ENCODE peak calls at places on chromosomes 4 and X, in four cellular contexts. One of them, this sample, is unnamed.

GRCh38 chr4:95465010-95465409 is 83.8 kb downstream of the UNC5C start:
- DNase-seq in AG10803: no peak
- DNase-seq in AG04450: no peak
- DNase-seq in neuronal stem cell: no peak
- DNase-seq in this sample: peak; percentile 54

GRCh38 chr4:105952596-105952995 is 57.3 kb downstream of the NPNT start:
- DNase-seq in neuronal stem cell: no peak
- DNase-seq in AG10803: no peak
- DNase-seq in AG04450: no peak
- DNase-seq in this sample: no peak

GRCh38 chr4:1466034-1466960 is 60.1 kb upstream of the NKX1-1 start:
- DNase-seq in neuronal stem cell: no peak
- DNase-seq in AG10803: no peak
- DNase-seq in AG04450: no peak
- DNase-seq in this sample: no peak

GRCh38 chrX:12894074-12894691 is 12.2 kb upstream of the TLR8 start:
- DNase-seq in AG10803: peak; percentile 4
- DNase-seq in neuronal stem cell: no peak
- DNase-seq in AG04450: peak; percentile 1
- DNase-seq in this sample: peak; percentile 29

GRCh38 chrX:112841114-112841819 is 636 bp upstream of the AMOT start:
- DNase-seq in AG10803: peak; percentile 81
- DNase-seq in neuronal stem cell: peak; percentile 73
- DNase-seq in AG04450: peak; percentile 62
- DNase-seq in this sample: peak; percentile 88

GRCh38 chr4:144423930-144424329 is 222.0 kb upstream of the HHIP start:
- DNase-seq in neuronal stem cell: no peak
- DNase-seq in AG04450: no peak
- DNase-seq in AG10803: no peak
- DNase-seq in this sample: no peak

GRCh38 chr4:22458112-22458511 is 57.8 kb downstream of the ADGRA3 start:
- DNase-seq in neuronal stem cell: no peak
- DNase-seq in AG10803: no peak
- DNase-seq in AG04450: no peak
- DNase-seq in this sample: no peak

GRCh38 chr4:16029329-16029728 is 54.5 kb downstream of the PROM1 start:
- DNase-seq in AG04450: peak; percentile 63
- DNase-seq in neuronal stem cell: no peak
- DNase-seq in AG10803: peak; percentile 75
- DNase-seq in this sample: peak; percentile 70

GRCh38 chrX:56994375-56995270 is 718 bp downstream of the SPIN3 start:
- DNase-seq in AG04450: no peak
- DNase-seq in neuronal stem cell: no peak
- DNase-seq in AG10803: peak; percentile 1
- DNase-seq in this sample: peak; percentile 1

GRCh38 chr4:113981591-113981990 is 2.1 kb upstream of the ARSJ start:
- DNase-seq in AG04450: no peak
- DNase-seq in neuronal stem cell: no peak
- DNase-seq in AG10803: no peak
- DNase-seq in this sample: no peak

GRCh38 chrX:16479206-16479869 is 170.6 kb upstream of the S100G start:
- DNase-seq in AG04450: no peak
- DNase-seq in neuronal stem cell: no peak
- DNase-seq in AG10803: peak; percentile 53
- DNase-seq in this sample: peak; percentile 46

GRCh38 chrX:131305926-131306325 is 16.8 kb upstream of the IGSF1 start:
- DNase-seq in AG10803: no peak
- DNase-seq in neuronal stem cell: no peak
- DNase-seq in AG04450: no peak
- DNase-seq in this sample: no peak

GRCh38 chrX:16870861-16871584 is 861 bp upstream of the RBBP7 start:
- DNase-seq in AG04450: no peak
- DNase-seq in AG10803: peak; percentile 19
- DNase-seq in neuronal stem cell: peak; percentile 5
- DNase-seq in this sample: no peak

GRCh38 chrX:115259238-115259875 is 25.5 kb upstream of the LRCH2 start:
- DNase-seq in neuronal stem cell: no peak
- DNase-seq in AG04450: no peak
- DNase-seq in AG10803: peak; percentile 51
- DNase-seq in this sample: no peak

GRCh38 chr4:17115546-17115945 is 217.1 kb upstream of the LDB2 start:
- DNase-seq in neuronal stem cell: no peak
- DNase-seq in AG10803: no peak
- DNase-seq in AG04450: no peak
- DNase-seq in this sample: no peak

GRCh38 chr4:149345424-149345823 is 470.2 kb downstream of the IQCM start:
- DNase-seq in AG04450: no peak
- DNase-seq in AG10803: no peak
- DNase-seq in neuronal stem cell: no peak
- DNase-seq in this sample: no peak

GRCh38 chr4:165803005-165803404 is 70.0 kb upstream of the TLL1 start:
- DNase-seq in neuronal stem cell: no peak
- DNase-seq in AG10803: no peak
- DNase-seq in AG04450: no peak
- DNase-seq in this sample: no peak

GRCh38 chrX:40096395-40097091 is 1.2 kb downstream of the BCOR start:
- DNase-seq in neuronal stem cell: no peak
- DNase-seq in AG04450: no peak
- DNase-seq in AG10803: no peak
- DNase-seq in this sample: peak; percentile 56

GRCh38 chr4:21451032-21451431 is 497.5 kb downstream of the KCNIP4 start:
- DNase-seq in AG04450: no peak
- DNase-seq in AG10803: peak; percentile 0
- DNase-seq in neuronal stem cell: no peak
- DNase-seq in this sample: peak; percentile 74

GRCh38 chrX:48919360-48919821 is 567 bp upstream of the PIM2 start:
- DNase-seq in AG10803: no peak
- DNase-seq in neuronal stem cell: no peak
- DNase-seq in AG04450: no peak
- DNase-seq in this sample: no peak

GRCh38 chr4:41024556-41025491 is 189.5 kb downstream of the APBB2 start:
- DNase-seq in AG04450: no peak
- DNase-seq in neuronal stem cell: peak; percentile 37
- DNase-seq in AG10803: peak; percentile 12
- DNase-seq in this sample: no peak

GRCh38 chr4:150962245-150962644 is 52.8 kb downstream of the LRBA start:
- DNase-seq in AG04450: no peak
- DNase-seq in AG10803: no peak
- DNase-seq in neuronal stem cell: no peak
- DNase-seq in this sample: no peak

GRCh38 chr4:126071346-126072333 is 756.9 kb downstream of the FAT4 start:
- DNase-seq in AG04450: peak; percentile 42
- DNase-seq in neuronal stem cell: no peak
- DNase-seq in AG10803: peak; percentile 80
- DNase-seq in this sample: peak; percentile 91

GRCh38 chr4:81040175-81040659 is 9.7 kb downstream of the BMP3 start:
- DNase-seq in AG04450: no peak
- DNase-seq in neuronal stem cell: no peak
- DNase-seq in AG10803: peak; percentile 36
- DNase-seq in this sample: peak; percentile 52

GRCh38 chrX:120664081-120664480 is 34.2 kb upstream of the C1GALT1C1 start:
- DNase-seq in AG10803: peak; percentile 27
- DNase-seq in AG04450: no peak
- DNase-seq in neuronal stem cell: no peak
- DNase-seq in this sample: peak; percentile 24

GRCh38 chrX:105460366-105460765 is 239.9 kb upstream of the TEX13A start:
- DNase-seq in AG04450: no peak
- DNase-seq in neuronal stem cell: no peak
- DNase-seq in AG10803: peak; percentile 33
- DNase-seq in this sample: peak; percentile 68

GRCh38 chr4:112150920-112151319 is 5.7 kb downstream of the FAM241A start:
- DNase-seq in AG10803: no peak
- DNase-seq in AG04450: no peak
- DNase-seq in neuronal stem cell: no peak
- DNase-seq in this sample: no peak

GRCh38 chr4:78083035-78083434 is 25.9 kb downstream of the FRAS1 start:
- DNase-seq in AG10803: no peak
- DNase-seq in AG04450: no peak
- DNase-seq in neuronal stem cell: no peak
- DNase-seq in this sample: no peak

GRCh38 chr4:169229571-169230028 is 41.2 kb downstream of the SH3RF1 start:
- DNase-seq in AG04450: peak; percentile 80
- DNase-seq in AG10803: peak; percentile 94
- DNase-seq in neuronal stem cell: no peak
- DNase-seq in this sample: peak; percentile 96

GRCh38 chr4:152862608-152863007 is 73.5 kb upstream of the FHDC1 start:
- DNase-seq in AG04450: no peak
- DNase-seq in AG10803: peak; percentile 5
- DNase-seq in neuronal stem cell: no peak
- DNase-seq in this sample: no peak

GRCh38 chrX:586351-586750 is 44.2 kb upstream of the SHOX start:
- DNase-seq in neuronal stem cell: no peak
- DNase-seq in AG04450: no peak
- DNase-seq in AG10803: peak; percentile 15
- DNase-seq in this sample: no peak

GRCh38 chr4:93317046-93317445 is 511.5 kb upstream of the ATOH1 start:
- DNase-seq in AG04450: no peak
- DNase-seq in neuronal stem cell: no peak
- DNase-seq in AG10803: no peak
- DNase-seq in this sample: no peak

GRCh38 chr4:27763830-27764525 is 903.3 kb downstream of the STIM2 start:
- DNase-seq in neuronal stem cell: no peak
- DNase-seq in AG10803: no peak
- DNase-seq in AG04450: no peak
- DNase-seq in this sample: no peak
- H3K4me3 ChIP-seq in neuronal stem cell: no peak overlapping the region
- H3K4me3 ChIP-seq in AG10803: no peak overlapping the region
- H3K4me3 ChIP-seq in AG04450: no peak overlapping the region
- H3K4me3 ChIP-seq in this sample: no peak overlapping the region

GRCh38 chrX:53047228-53047627 is 1.4 kb upstream of the GPR173 start:
- DNase-seq in AG10803: no peak
- DNase-seq in neuronal stem cell: no peak
- DNase-seq in AG04450: no peak
- DNase-seq in this sample: no peak

GRCh38 chrX:53048169-53049126 is at the start of gene GPR173:
- DNase-seq in AG04450: peak; percentile 21
- DNase-seq in AG10803: peak; percentile 74
- DNase-seq in neuronal stem cell: peak; percentile 48
- DNase-seq in this sample: peak; percentile 78

GRCh38 chrX:53050841-53051240 is 2.3 kb downstream of the GPR173 start:
- DNase-seq in AG04450: no peak
- DNase-seq in neuronal stem cell: no peak
- DNase-seq in AG10803: peak; percentile 16
- DNase-seq in this sample: peak; percentile 17

GRCh38 chrX:53045002-53045401 is 3.6 kb upstream of the GPR173 start:
- DNase-seq in AG10803: no peak
- DNase-seq in neuronal stem cell: no peak
- DNase-seq in AG04450: no peak
- DNase-seq in this sample: no peak

GRCh38 chrX:53049127-53049517 is 533 bp downstream of the GPR173 start:
- DNase-seq in neuronal stem cell: no peak
- DNase-seq in AG10803: no peak
- DNase-seq in AG04450: no peak
- DNase-seq in this sample: no peak
- H3K4me3 ChIP-seq in neuronal stem cell: peak overlapping the region; percentile 64
- H3K4me3 ChIP-seq in AG10803: peak overlapping the region; percentile 67
- H3K4me3 ChIP-seq in AG04450: peak overlapping the region; percentile 71
- H3K4me3 ChIP-seq in this sample: peak overlapping the region; percentile 66

DNA sequence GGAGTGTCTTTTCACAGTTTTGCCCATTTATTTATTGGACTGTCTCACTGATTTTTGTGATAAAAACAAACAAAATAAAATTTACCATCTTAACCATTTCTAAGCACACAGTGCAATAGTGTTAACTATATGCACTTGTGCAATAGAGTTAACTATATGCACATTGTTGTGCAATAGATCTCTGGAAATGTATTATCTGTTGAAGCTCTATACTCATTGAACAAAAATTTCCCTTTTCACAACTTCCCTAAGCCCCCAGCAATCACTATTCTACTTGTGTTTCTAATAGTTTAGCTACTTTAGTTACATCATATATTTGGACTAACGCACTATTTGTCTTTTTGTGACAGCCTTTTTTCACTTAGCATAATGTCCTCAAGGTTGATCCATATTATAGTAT is 59.7 kb upstream of the BEX4 start:
- DNase-seq in AG10803: peak; percentile 27
- DNase-seq in neuronal stem cell: no peak
- DNase-seq in AG04450: no peak
- DNase-seq in this sample: no peak
- H3K4me3 ChIP-seq in AG10803: no peak overlapping the region
- H3K4me3 ChIP-seq in neuronal stem cell: no peak overlapping the region
- H3K4me3 ChIP-seq in AG04450: no peak overlapping the region
- H3K4me3 ChIP-seq in this sample: no peak overlapping the region

GRCh38 chr4:185916683-185917082 is 104.7 kb upstream of the SORBS2 start:
- DNase-seq in AG10803: no peak
- DNase-seq in AG04450: no peak
- DNase-seq in neuronal stem cell: no peak
- DNase-seq in this sample: no peak
- H3K4me3 ChIP-seq in AG10803: no peak overlapping the region
- H3K4me3 ChIP-seq in AG04450: no peak overlapping the region
- H3K4me3 ChIP-seq in neuronal stem cell: no peak overlapping the region
- H3K4me3 ChIP-seq in this sample: no peak overlapping the region

GRCh38 chr4:39456946-39457763 is 1.6 kb downstream of the RPL9 start:
- DNase-seq in neuronal stem cell: no peak
- DNase-seq in AG04450: no peak
- DNase-seq in AG10803: no peak
- DNase-seq in this sample: no peak
- H3K4me3 ChIP-seq in neuronal stem cell: peak overlapping the region; percentile 78
- H3K4me3 ChIP-seq in AG04450: peak overlapping the region; percentile 95
- H3K4me3 ChIP-seq in AG10803: peak overlapping the region; percentile 89
- H3K4me3 ChIP-seq in this sample: peak overlapping the region; percentile 78

GRCh38 chr4:30726090-30726668 is 6.0 kb downstream of the PCDH7 start:
- DNase-seq in AG10803: no peak
- DNase-seq in neuronal stem cell: no peak
- DNase-seq in AG04450: no peak
- DNase-seq in this sample: no peak
- H3K4me3 ChIP-seq in AG10803: no peak overlapping the region
- H3K4me3 ChIP-seq in neuronal stem cell: no peak overlapping the region
- H3K4me3 ChIP-seq in AG04450: peak overlapping the region; percentile 87
- H3K4me3 ChIP-seq in this sample: no peak overlapping the region

DNA sequence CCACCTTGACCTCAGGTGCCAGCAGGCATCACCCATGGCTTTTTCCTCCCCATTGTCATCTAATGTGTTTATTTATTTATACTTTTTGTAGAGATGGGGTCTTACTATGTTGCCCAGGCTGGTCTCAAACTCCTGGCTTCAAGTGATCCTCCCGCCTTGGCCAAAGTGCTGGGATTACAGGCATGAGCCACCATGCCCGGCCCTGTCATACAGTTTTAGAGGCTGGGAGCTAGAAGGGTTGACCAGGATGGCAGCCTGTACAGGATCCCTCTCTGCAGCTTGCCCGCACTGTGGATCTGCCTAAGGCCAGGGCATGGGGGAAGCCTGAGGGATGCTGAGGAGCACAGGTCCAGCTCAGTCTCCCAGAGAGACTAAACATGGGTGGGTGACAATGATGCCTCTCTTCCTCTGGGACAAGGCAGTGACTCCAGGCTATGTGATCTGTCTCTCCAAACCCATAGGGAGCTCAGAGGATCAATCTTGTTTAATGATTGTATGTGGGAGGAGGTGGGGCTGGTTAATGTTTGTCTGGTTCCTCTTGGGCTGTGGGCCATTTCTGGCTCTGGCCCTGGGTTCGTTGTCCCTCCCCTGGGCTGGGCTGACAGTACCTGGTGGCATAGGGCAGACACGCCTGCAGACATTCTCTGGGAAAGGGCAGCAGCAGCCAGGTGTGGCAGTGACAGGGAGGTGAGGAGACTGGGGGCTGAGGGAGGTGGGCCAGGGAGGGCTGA is 8.3 kb upstream of the GJB1 start:
- DNase-seq in neuronal stem cell: no peak
- DNase-seq in AG10803: no peak
- DNase-seq in AG04450: no peak
- DNase-seq in this sample: no peak
- H3K4me3 ChIP-seq in neuronal stem cell: no peak overlapping the region
- H3K4me3 ChIP-seq in AG10803: no peak overlapping the region
- H3K4me3 ChIP-seq in AG04450: no peak overlapping the region
- H3K4me3 ChIP-seq in this sample: no peak overlapping the region

GRCh38 chr4:53520114-53520513 is 71.2 kb downstream of the LNX1 start:
- DNase-seq in AG10803: peak; percentile 24
- DNase-seq in AG04450: no peak
- DNase-seq in neuronal stem cell: no peak
- DNase-seq in this sample: no peak
- H3K4me3 ChIP-seq in AG10803: no peak overlapping the region
- H3K4me3 ChIP-seq in AG04450: no peak overlapping the region
- H3K4me3 ChIP-seq in neuronal stem cell: no peak overlapping the region
- H3K4me3 ChIP-seq in this sample: no peak overlapping the region